ENCODE peak calls at places on chromosomes 2 and 18, in eight cellular contexts. E is AML-193; B is ELR; G is naive B cell; R is activated T-cell treated with anti-CD3 and anti-CD28 coated beads for 1 hour; L is left lung; I is MCF 10A; Z is stimulated activated CD8-positive, alpha-beta memory T cell treated with anti-CD3 and anti-CD28 coated beads, Interleukin-4, amount 100 ng/mL, for 48 hours. J is an unnamed sample.

GRCh38 chr2:160054984-160055725 is 7.3 kb downstream of the PLA2R1 start:
- DNase-seq in E (no peak), B (no peak), G (no peak), R (no peak), L (no peak), I (no peak), Z (no peak), J (no peak)

GRCh38 chr18:22167471-22168151 is 1.8 kb upstream of the GATA6 start:
- DNase-seq in E (no peak), B (peak), G (no peak), R (no peak), L (no peak), I (no peak), Z (no peak), J (no peak)

GRCh38 chr2:39499336-39499735 is 62.3 kb upstream of the MAP4K3 start:
- DNase-seq in E (no peak), B (no peak), G (no peak), R (no peak), L (no peak), I (peak), Z (no peak), J (no peak)

GRCh38 chr2:11869423-11869991 is 123.1 kb downstream of the LPIN1 start:
- DNase-seq in E (no peak), B (no peak), G (no peak), R (no peak), L (no peak), I (no peak), Z (no peak), J (no peak)

GRCh38 chr18:58965930-58966662 is 101.4 kb downstream of the ZNF532 start:
- DNase-seq in E (no peak), B (no peak), G (peak), R (no peak), L (no peak), I (no peak), Z (no peak), J (no peak)

GRCh38 chr2:65367517-65367916 is 64.9 kb downstream of the SPRED2 start:
- DNase-seq in E (no peak), B (peak), G (no peak), R (no peak), L (no peak), I (peak), Z (no peak), J (peak)

GRCh38 chr2:226123307-226123706 is 676.3 kb downstream of the IRS1 start:
- DNase-seq in E (no peak), B (no peak), G (no peak), R (no peak), L (no peak), I (no peak), Z (no peak), J (no peak)

GRCh38 chr2:191050640-191050987 is 36.6 kb upstream of the STAT1 start:
- DNase-seq in E (no peak), B (peak), G (no peak), R (no peak), L (no peak), I (peak), Z (no peak), J (no peak)

GRCh38 chr18:29096380-29096779 is 919.5 kb upstream of the CDH2 start:
- DNase-seq in E (peak), B (no peak), G (no peak), R (no peak), L (no peak), I (no peak), Z (no peak), J (peak)

GRCh38 chr2:118186110-118186857 is 98.0 kb downstream of the INSIG2 start:
- DNase-seq in E (peak), B (peak), G (peak), R (peak), L (peak), I (peak), Z (peak), J (peak)

GRCh38 chr18:52869942-52870907 is 530.2 kb downstream of the DCC start:
- DNase-seq in E (no peak), B (no peak), G (no peak), R (no peak), L (no peak), I (no peak), Z (no peak), J (no peak)

GRCh38 chr2:233964581-233964980 is 47.4 kb downstream of the TRPM8 start:
- DNase-seq in E (no peak), B (peak), G (no peak), R (no peak), L (no peak), I (no peak), Z (no peak), J (no peak)

GRCh38 chr18:54684786-54685185 is 93.7 kb downstream of the DYNAP start:
- DNase-seq in E (no peak), B (peak), G (no peak), R (no peak), L (no peak), I (no peak), Z (no peak), J (no peak)

GRCh38 chr2:108607706-108608301 is 73.5 kb downstream of the LIMS1 start:
- DNase-seq in E (peak), B (peak), G (no peak), R (peak), L (no peak), I (peak), Z (no peak), J (peak)

GRCh38 chr18:3453540-3454364 is 3.8 kb downstream of the TGIF1 start:
- DNase-seq in E (no peak), B (peak), G (peak), R (no peak), L (no peak), I (peak), Z (peak), J (no peak)

GRCh38 chr2:30910686-30911085 is 103.4 kb upstream of the CAPN13 start:
- DNase-seq in E (no peak), B (no peak), G (no peak), R (no peak), L (no peak), I (no peak), Z (no peak), J (no peak)

GRCh38 chr2:184032983-184033382 is 565.3 kb upstream of the ZNF804A start:
- DNase-seq in E (no peak), B (no peak), G (no peak), R (no peak), L (no peak), I (no peak), Z (no peak), J (no peak)

GRCh38 chr2:113079123-113079522 is 11.4 kb downstream of the IL1F10 start:
- DNase-seq in E (no peak), B (no peak), G (no peak), R (no peak), L (no peak), I (peak), Z (no peak), J (no peak)

GRCh38 chr18:37156330-37156942 is 327.5 kb downstream of the KIAA1328 start:
- DNase-seq in E (no peak), B (no peak), G (no peak), R (no peak), L (no peak), I (no peak), Z (no peak), J (no peak)

GRCh38 chr2:168241208-168241607 is 6.2 kb downstream of the STK39 start:
- DNase-seq in E (no peak), B (no peak), G (no peak), R (no peak), L (no peak), I (no peak), Z (no peak), J (no peak)

J was measured in HL-60.